ENCODE peak calls at places on chromosomes 6 and 20, in seven cellular contexts. Q is transverse colon, A is stomach, R is breast epithelium, N is vagina, D is HCT116, Y is prostate gland. W is an unnamed sample.

GRCh38 chr6:21103626-21104224 is 489.8 kb upstream of the SOX4 start:
- DNase-seq in A (no peak), N (no peak), D (no peak), Y (peak; percentile 16), R (no peak), Q (no peak), W (no peak)

GRCh38 chr20:57211949-57212889 is 54.2 kb downstream of the BMP7 start:
- DNase-seq in R (peak; percentile 64), Q (peak; percentile 43), N (no peak), D (peak; percentile 68), Y (peak; percentile 55), A (peak; percentile 76), W (no peak)

GRCh38 chr6:165515963-165516624 is 146.9 kb downstream of the PDE10A start:
- DNase-seq in R (no peak), Q (no peak), A (no peak), N (no peak), D (peak; percentile 35), Y (no peak), W (no peak)

GRCh38 chr20:61455508-61456215 is 203.6 kb downstream of the CDH4 start:
- DNase-seq in Q (no peak), R (no peak), D (no peak), A (no peak), N (no peak), Y (no peak), W (no peak)

GRCh38 chr6:159056003-159056402 is 11.2 kb upstream of the TAGAP start:
- DNase-seq in Q (no peak), A (no peak), R (no peak), Y (no peak), N (no peak), D (no peak), W (no peak)

GRCh38 chr6:131946404-131946991 is 4.7 kb downstream of the CCN2 start:
- DNase-seq in N (no peak), Q (no peak), Y (no peak), R (no peak), D (no peak), A (no peak), W (no peak)

GRCh38 chr20:2984956-2985661 is 58.3 kb upstream of the GNRH2 start:
- DNase-seq in Q (no peak), A (no peak), R (no peak), N (no peak), D (no peak), Y (no peak), W (no peak)

GRCh38 chr6:119090256-119090655 is 11.8 kb upstream of the FAM184A start:
- DNase-seq in Y (no peak), R (no peak), Q (no peak), A (no peak), D (no peak), N (no peak), W (no peak)

GRCh38 chr6:169847773-169848380 is 96.5 kb downstream of the ERMARD start:
- DNase-seq in A (peak; percentile 14), N (no peak), Y (no peak), D (no peak), Q (no peak), R (peak; percentile 38), W (peak; percentile 56)

GRCh38 chr6:33490198-33490597 is 35.8 kb downstream of the ZBTB9 start:
- DNase-seq in Y (no peak), Q (no peak), N (no peak), R (no peak), A (no peak), D (no peak), W (no peak)

GRCh38 chr6:96499781-96500180 is 21.8 kb upstream of the UFL1 start:
- DNase-seq in Q (no peak), Y (no peak), D (no peak), A (no peak), R (no peak), N (no peak), W (peak; percentile 74)

GRCh38 chr20:44203161-44203560 is 7.4 kb downstream of the OSER1 start:
- DNase-seq in A (no peak), Q (no peak), R (no peak), D (no peak), Y (no peak), N (no peak), W (no peak)

GRCh38 chr20:39259010-39259803 is 297.1 kb downstream of the DHX35 start:
- DNase-seq in Q (no peak), N (no peak), D (no peak), A (no peak), R (no peak), Y (peak; percentile 43), W (no peak)

GRCh38 chr20:1537731-1538058 is 19.8 kb downstream of the SIRPD start:
- DNase-seq in N (no peak), D (no peak), Q (peak; percentile 38), A (no peak), R (no peak), Y (no peak), W (peak; percentile 87)

GRCh38 chr6:167956983-167957492 is 40.4 kb upstream of the KIF25 start:
- DNase-seq in A (no peak), D (no peak), R (no peak), N (no peak), Y (no peak), Q (no peak), W (no peak)

GRCh38 chr6:32371204-32371603 is 499 bp downstream of the TSBP1 start:
- DNase-seq in Y (no peak), N (no peak), D (no peak), Q (no peak), R (no peak), A (no peak), W (no peak)

GRCh38 chr6:68975064-68975463 is 340.0 kb downstream of the ADGRB3 start:
- DNase-seq in A (no peak), N (no peak), Y (no peak), R (no peak), D (no peak), Q (no peak), W (no peak)

GRCh38 chr6:88311561-88311960 is 145.4 kb upstream of the CNR1 start:
- DNase-seq in D (no peak), Y (no peak), R (no peak), Q (no peak), N (no peak), A (no peak), W (no peak)

GRCh38 chr6:46704562-46704961 is 16.9 kb downstream of the TDRD6 start:
- DNase-seq in Q (no peak), Y (no peak), R (no peak), A (no peak), N (no peak), D (peak; percentile 44), W (no peak)

GRCh38 chr6:112639436-112639835 is 292.3 kb downstream of the RFPL4B start:
- DNase-seq in D (no peak), N (no peak), A (no peak), R (no peak), Y (no peak), Q (no peak), W (no peak)

DNA sequence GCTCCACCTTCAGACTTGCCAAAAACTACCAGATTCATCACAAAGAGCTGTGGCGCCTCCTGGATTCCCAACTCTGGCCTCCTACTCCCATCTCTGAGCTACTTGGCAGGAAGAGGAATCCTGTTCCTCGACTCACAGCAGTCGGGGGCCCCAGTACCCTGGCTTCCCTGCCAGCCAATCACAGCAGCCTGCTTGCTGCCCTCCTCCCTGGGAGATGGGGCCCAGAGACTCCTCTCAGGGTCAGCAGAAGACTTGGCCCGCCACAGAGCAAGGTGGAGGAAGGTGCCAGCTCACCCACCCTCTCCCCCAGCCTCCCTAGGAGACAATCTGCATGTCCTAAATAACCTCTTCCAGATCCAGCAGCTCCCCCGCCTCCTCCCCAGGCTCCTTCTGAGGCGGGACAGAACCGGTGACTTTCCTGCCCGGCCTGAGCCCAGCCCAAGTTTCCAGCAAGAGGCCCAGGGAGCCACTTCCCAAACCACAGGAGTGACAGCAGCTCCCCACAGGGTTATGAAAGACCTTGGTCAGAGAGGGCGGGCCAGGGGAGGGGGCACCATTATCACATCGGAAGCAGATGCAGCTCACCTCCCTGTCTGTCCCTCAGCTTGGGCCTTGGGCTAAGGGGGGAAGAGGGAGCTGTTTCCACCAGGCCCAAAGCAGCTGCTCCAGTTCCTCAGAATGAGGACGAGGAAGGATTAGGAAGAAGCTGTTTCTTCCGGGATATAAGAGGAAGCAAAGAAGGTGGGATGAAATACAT is 2.3 kb downstream of the CCND3 start:
- DNase-seq in N (peak; percentile 90), R (no peak), Y (no peak), D (no peak), A (peak; percentile 30), Q (peak; percentile 29), W (peak; percentile 88)
- H3K27ac ChIP-seq in N (peak overlapping the region; percentile 76), R (peak overlapping the region; percentile 52), Y (no peak overlapping the region), D (no peak overlapping the region), A (peak overlapping the region; percentile 90), Q (peak overlapping the region; percentile 94), W (peak overlapping the region; percentile 95)

GRCh38 chr6:75444899-75445298 is 48.7 kb downstream of the FILIP1 start:
- DNase-seq in A (no peak), R (no peak), Y (no peak), D (no peak), Q (no peak), N (no peak), W (no peak)

GRCh38 chr6:75445738-75446137 is 47.9 kb downstream of the FILIP1 start:
- DNase-seq in D (no peak), A (no peak), Q (no peak), Y (no peak), R (no peak), N (no peak), W (no peak)

GRCh38 chr6:75450903-75451302 is 42.7 kb downstream of the FILIP1 start:
- DNase-seq in A (no peak), N (no peak), R (no peak), Q (no peak), D (no peak), Y (no peak), W (no peak)

GRCh38 chr6:75449625-75450206 is 43.9 kb downstream of the FILIP1 start:
- DNase-seq in R (no peak), N (no peak), Q (no peak), A (no peak), D (no peak), Y (no peak), W (no peak)

DNA sequence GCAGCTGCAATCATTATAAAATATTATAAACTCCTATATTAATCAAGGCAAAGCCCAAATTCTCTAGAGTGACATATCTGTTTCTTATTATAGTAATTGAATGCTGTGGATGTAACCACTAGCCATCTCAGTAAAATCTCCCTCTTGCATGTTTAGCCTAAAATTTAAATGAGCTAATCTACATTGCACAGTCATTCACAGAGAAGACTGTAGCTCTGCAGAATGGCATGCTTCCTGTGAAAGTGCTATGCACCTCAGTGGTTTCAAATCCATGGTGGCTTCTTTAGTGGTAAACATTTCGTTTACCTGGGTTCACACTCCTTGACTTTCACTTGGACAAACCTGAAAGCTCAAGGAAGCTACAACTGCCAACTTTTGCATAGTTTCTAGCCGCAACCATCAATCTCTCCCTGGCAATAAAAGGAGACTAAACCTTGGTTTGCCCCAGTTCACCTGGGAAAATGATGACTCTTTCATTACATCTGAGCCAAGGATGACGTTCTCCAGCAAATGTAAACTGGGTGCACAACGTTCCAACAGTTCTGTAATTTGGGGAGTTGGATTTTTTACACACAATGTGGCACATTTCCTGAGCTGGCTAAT is 47.2 kb downstream of the FILIP1 start:
- DNase-seq in A (no peak), Y (no peak), R (no peak), D (no peak), Q (no peak), N (no peak), W (no peak)
- TF ChIP-seq POLR2AphosphoS5 in A (no peak), Y (no peak), R (no peak), D (no peak), Q (no peak), N (no peak), W (no peak)

GRCh38 chr6:29947292-29947980 is 5.1 kb downstream of the HLA-A start:
- DNase-seq in Q (no peak), N (no peak), Y (no peak), D (no peak), A (no peak), R (no peak), W (no peak)
- TF ChIP-seq POLR2A in Q (no peak), N (no peak), Y (no peak), D (no peak), A (no peak), R (no peak), W (no peak)

GRCh38 chr20:18986146-18986830 is 172.7 kb downstream of the SCP2D1 start:
- DNase-seq in Y (no peak), R (no peak), Q (no peak), D (no peak), A (no peak), N (peak; percentile 87), W (no peak)
- H3K27ac ChIP-seq in Y (no peak overlapping the region), R (peak overlapping the region; percentile 24), Q (peak overlapping the region; percentile 54), D (no peak overlapping the region), A (peak overlapping the region; percentile 51), N (peak overlapping the region; percentile 73), W (no peak overlapping the region)

W was measured in spleen.